ENCODE peak calls at places on chromosomes 6 and 20, in six cellular contexts. B is heart right ventricle; W is HAP-1; Y is suprapubic skin; C is breast epithelium; S is CD8-positive, alpha-beta T cell. G is an unnamed sample.

GRCh38 chr6:18034798-18035202 is 47.4 kb upstream of the KIF13A start:
- DNase-seq in B (no peak), W (no peak), Y (no peak), C (no peak), S (no peak), G (no peak)

GRCh38 chr6:148987982-148988381 is 241.2 kb downstream of the UST start:
- DNase-seq in B (no peak), W (no peak), Y (no peak), C (no peak), S (no peak), G (no peak)

GRCh38 chr6:79048611-79049010 is 29.4 kb downstream of the PHIP start:
- DNase-seq in B (no peak), W (peak; percentile 22), Y (no peak), C (no peak), S (no peak), G (no peak)

GRCh38 chr6:134035823-134036296 is 16.6 kb downstream of the SLC2A12 start:
- DNase-seq in B (no peak), W (peak; percentile 18), Y (no peak), C (peak; percentile 58), S (no peak), G (no peak)

GRCh38 chr6:51827580-51827979 is 259.8 kb downstream of the PKHD1 start:
- DNase-seq in B (no peak), W (no peak), Y (no peak), C (no peak), S (no peak), G (no peak)

GRCh38 chr6:33392168-33392947 is 735 bp downstream of the KIFC1 start:
- DNase-seq in B (no peak), W (no peak), Y (no peak), C (no peak), S (no peak), G (no peak)

GRCh38 chr20:19835533-19836222 is 77.6 kb downstream of the RIN2 start:
- DNase-seq in B (peak; percentile 40), W (no peak), Y (no peak), C (no peak), S (no peak), G (no peak)

GRCh38 chr6:32885698-32886286 is 31.8 kb downstream of the PSMB9 start:
- DNase-seq in B (no peak), W (peak; percentile 63), Y (no peak), C (no peak), S (no peak), G (no peak)

GRCh38 chr20:61879303-61879620 is 186.4 kb downstream of the TAF4 start:
- DNase-seq in B (no peak), W (no peak), Y (no peak), C (no peak), S (no peak), G (no peak)

GRCh38 chr6:115064680-115065079 is 721.9 kb upstream of the HS3ST5 start:
- DNase-seq in B (no peak), W (no peak), Y (no peak), C (no peak), S (no peak), G (no peak)

GRCh38 chr6:11485261-11485660 is 52.3 kb upstream of the TMEM170B start:
- DNase-seq in B (no peak), W (no peak), Y (no peak), C (no peak), S (no peak), G (no peak)

GRCh38 chr6:79269877-79270276 is 35.4 kb upstream of the HMGN3 start:
- DNase-seq in B (no peak), W (no peak), Y (no peak), C (peak; percentile 57), S (no peak), G (no peak)

GRCh38 chr20:16580127-16580526 is 6.9 kb upstream of the KIF16B start:
- DNase-seq in B (no peak), W (no peak), Y (no peak), C (no peak), S (no peak), G (no peak)

GRCh38 chr6:149544646-149545257 is 1.1 kb downstream of the PPIL4 start:
- DNase-seq in B (no peak), W (no peak), Y (no peak), C (no peak), S (no peak), G (no peak)

GRCh38 chr20:12383770-12384304 is 466.1 kb downstream of the BTBD3 start:
- DNase-seq in B (no peak), W (no peak), Y (no peak), C (no peak), S (no peak), G (no peak)

GRCh38 chr6:135630789-135631376 is 133.3 kb upstream of the AHI1 start:
- DNase-seq in B (no peak), W (no peak), Y (no peak), C (no peak), S (no peak), G (no peak)

GRCh38 chr6:148548065-148548748 is 198.6 kb upstream of the UST start:
- DNase-seq in B (peak; percentile 65), W (no peak), Y (no peak), C (no peak), S (no peak), G (no peak)

GRCh38 chr20:49668181-49668877 is 45.3 kb downstream of the B4GALT5 start:
- DNase-seq in B (peak; percentile 25), W (no peak), Y (no peak), C (no peak), S (peak; percentile 74), G (no peak)

GRCh38 chr6:42507195-42507594 is 55.5 kb upstream of the TRERF1 start:
- DNase-seq in B (no peak), W (no peak), Y (no peak), C (no peak), S (no peak), G (no peak)
- H3K4me1 ChIP-seq in B (no peaks in the 10 kb centered on the region), W (peaks cover 4% of the 10 kb centered on the region), Y (no peaks in the 10 kb centered on the region), C (no peaks in the 10 kb centered on the region), S (no peaks in the 10 kb centered on the region), G (no peaks in the 10 kb centered on the region)

GRCh38 chr20:3755814-3756480 is 11.6 kb downstream of the ADISSP start:
- DNase-seq in B (no peak), W (no peak), Y (no peak), C (no peak), S (no peak), G (no peak)
- H3K36me3 ChIP-seq in B (peaks cover 10% of the 10 kb centered on the region), W (peaks cover 22% of the 10 kb centered on the region), Y (peaks cover 10% of the 10 kb centered on the region), C (no peaks in the 10 kb centered on the region), S (no peaks in the 10 kb centered on the region), G (peaks cover 12% of the 10 kb centered on the region)

GRCh38 chr6:111644893-111645430 is 39.3 kb upstream of the TRAF3IP2 start:
- DNase-seq in B (no peak), W (no peak), Y (no peak), C (no peak), S (no peak), G (no peak)

GRCh38 chr6:111646942-111647341 is 41.3 kb upstream of the TRAF3IP2 start:
- DNase-seq in B (peak; percentile 50), W (no peak), Y (peak; percentile 91), C (no peak), S (no peak), G (no peak)

GRCh38 chr6:111639266-111639665 is 33.6 kb upstream of the TRAF3IP2 start:
- DNase-seq in B (no peak), W (no peak), Y (no peak), C (no peak), S (no peak), G (no peak)

GRCh38 chr6:111646034-111646433 is 40.4 kb upstream of the TRAF3IP2 start:
- DNase-seq in B (no peak), W (no peak), Y (no peak), C (no peak), S (no peak), G (no peak)

GRCh38 chr6:111642463-111643158 is 36.9 kb upstream of the TRAF3IP2 start:
- DNase-seq in B (peak; percentile 52), W (peak; percentile 69), Y (no peak), C (no peak), S (no peak), G (no peak)
- H3K4me3 ChIP-seq in B (no peak overlapping the region), W (no peak overlapping the region), Y (no peak overlapping the region), C (no peak overlapping the region), S (no peak overlapping the region), G (no peak overlapping the region)

GRCh38 chr6:2938632-2939083 is 32.7 kb downstream of the SERPINB6 start:
- DNase-seq in B (no peak), W (no peak), Y (peak; percentile 21), C (peak; percentile 3), S (no peak), G (no peak)

GRCh38 chr6:2940851-2941250 is 30.5 kb downstream of the SERPINB6 start:
- DNase-seq in B (no peak), W (no peak), Y (peak; percentile 15), C (no peak), S (no peak), G (no peak)

GRCh38 chr6:2938004-2938631 is 33.2 kb downstream of the SERPINB6 start:
- DNase-seq in B (no peak), W (no peak), Y (peak; percentile 53), C (peak; percentile 3), S (no peak), G (no peak)

GRCh38 chr6:2939315-2940009 is 31.9 kb downstream of the SERPINB6 start:
- DNase-seq in B (peak; percentile 58), W (no peak), Y (peak; percentile 68), C (peak; percentile 9), S (no peak), G (no peak)

GRCh38 chr6:2940010-2940850 is 31.1 kb downstream of the SERPINB6 start:
- DNase-seq in B (no peak), W (no peak), Y (peak; percentile 43), C (peak; percentile 16), S (peak; percentile 74), G (no peak)
- H3K4me1 ChIP-seq in B (peaks cover 40% of the 10 kb centered on the region), W (peaks cover 29% of the 10 kb centered on the region), Y (no peaks in the 10 kb centered on the region), C (no peaks in the 10 kb centered on the region), S (peaks cover 87% of the 10 kb centered on the region), G (no peaks in the 10 kb centered on the region)

GRCh38 chr20:62896526-62896925 is 29.8 kb downstream of the DIDO1 start:
- DNase-seq in B (no peak), W (no peak), Y (no peak), C (no peak), S (no peak), G (no peak)
- H3K36me3 ChIP-seq in B (peaks cover 57% of the 10 kb centered on the region), W (peaks cover 62% of the 10 kb centered on the region), Y (peaks cover 46% of the 10 kb centered on the region), C (no peaks in the 10 kb centered on the region), S (peaks cover 48% of the 10 kb centered on the region), G (peaks cover 24% of the 10 kb centered on the region)

DNA sequence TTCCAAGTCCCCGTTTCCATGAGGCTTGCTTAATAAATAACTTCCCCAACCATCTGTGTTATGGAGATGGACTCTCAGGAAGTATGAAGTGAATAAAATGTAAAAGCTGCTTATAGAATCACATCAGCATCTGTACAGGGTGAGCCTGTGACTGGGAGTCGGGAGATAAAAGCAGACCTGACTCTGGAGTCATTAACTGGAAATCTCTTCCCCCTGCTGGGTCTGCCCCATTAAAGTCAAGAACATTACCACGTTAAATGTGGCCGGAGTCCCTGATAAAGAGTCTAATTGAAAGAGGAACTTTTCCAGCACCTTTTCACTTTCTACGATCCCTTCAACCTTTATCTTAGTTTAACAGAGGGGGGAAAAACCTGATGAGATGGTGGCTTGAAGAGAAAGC is 368.5 kb downstream of the DOK5 start:
- DNase-seq in B (no peak), W (no peak), Y (no peak), C (no peak), S (no peak), G (no peak)
- H3K4me3 ChIP-seq in B (no peak overlapping the region), W (no peak overlapping the region), Y (no peak overlapping the region), C (no peak overlapping the region), S (no peak overlapping the region), G (no peak overlapping the region)

G was measured in iPS DF 6.9.